ENCODE peak calls at places on chromosomes 5 and 9, in ten cellular contexts. One of them, this sample, is unnamed.

GRCh38 chr5:67201897-67202549 is 5.4 kb upstream of the CD180 start:
- DNase-seq in upper lobe of right lung: no peak
- DNase-seq in CD4-positive, alpha-beta T cell: no peak
- DNase-seq in lower leg skin: no peak
- DNase-seq in heart left ventricle: no peak
- DNase-seq in HFFc6: no peak
- DNase-seq in GM20000: no peak
- DNase-seq in BE2C: no peak
- DNase-seq in endodermal cell: no peak
- DNase-seq in A549: no peak
- DNase-seq in this sample: no peak

GRCh38 chr5:96079075-96079474 is 117.4 kb upstream of the ELL2 start:
- DNase-seq in upper lobe of right lung: no peak
- DNase-seq in CD4-positive, alpha-beta T cell: no peak
- DNase-seq in lower leg skin: no peak
- DNase-seq in heart left ventricle: no peak
- DNase-seq in HFFc6: peak; percentile 86
- DNase-seq in GM20000: no peak
- DNase-seq in BE2C: no peak
- DNase-seq in endodermal cell: no peak
- DNase-seq in A549: peak; percentile 58
- DNase-seq in this sample: no peak

GRCh38 chr9:120439147-120439546 is 140.8 kb downstream of the CDK5RAP2 start:
- DNase-seq in upper lobe of right lung: no peak
- DNase-seq in CD4-positive, alpha-beta T cell: no peak
- DNase-seq in lower leg skin: no peak
- DNase-seq in heart left ventricle: no peak
- DNase-seq in HFFc6: peak; percentile 6
- DNase-seq in GM20000: no peak
- DNase-seq in BE2C: peak; percentile 19
- DNase-seq in endodermal cell: peak; percentile 80
- DNase-seq in A549: peak; percentile 38
- DNase-seq in this sample: no peak

GRCh38 chr5:104643320-104643719 is 1080.7 kb upstream of the NUDT12 start:
- DNase-seq in upper lobe of right lung: no peak
- DNase-seq in CD4-positive, alpha-beta T cell: no peak
- DNase-seq in lower leg skin: no peak
- DNase-seq in heart left ventricle: no peak
- DNase-seq in HFFc6: no peak
- DNase-seq in GM20000: no peak
- DNase-seq in BE2C: no peak
- DNase-seq in endodermal cell: no peak
- DNase-seq in A549: no peak
- DNase-seq in this sample: no peak

GRCh38 chr5:179368016-179368805 is 22.9 kb upstream of the ADAMTS2 start:
- DNase-seq in upper lobe of right lung: peak; percentile 55
- DNase-seq in CD4-positive, alpha-beta T cell: no peak
- DNase-seq in lower leg skin: no peak
- DNase-seq in heart left ventricle: no peak
- DNase-seq in HFFc6: no peak
- DNase-seq in GM20000: no peak
- DNase-seq in BE2C: no peak
- DNase-seq in endodermal cell: no peak
- DNase-seq in A549: no peak
- DNase-seq in this sample: peak; percentile 39

GRCh38 chr9:136977223-136978072 is at the start of gene PTGDS:
- DNase-seq in upper lobe of right lung: no peak
- DNase-seq in CD4-positive, alpha-beta T cell: no peak
- DNase-seq in lower leg skin: no peak
- DNase-seq in heart left ventricle: peak; percentile 93
- DNase-seq in HFFc6: no peak
- DNase-seq in GM20000: no peak
- DNase-seq in BE2C: no peak
- DNase-seq in endodermal cell: no peak
- DNase-seq in A549: no peak
- DNase-seq in this sample: peak; percentile 87

GRCh38 chr5:178831049-178831448 is 28.7 kb upstream of the ZNF354B start:
- DNase-seq in upper lobe of right lung: no peak
- DNase-seq in CD4-positive, alpha-beta T cell: no peak
- DNase-seq in lower leg skin: no peak
- DNase-seq in heart left ventricle: no peak
- DNase-seq in HFFc6: no peak
- DNase-seq in GM20000: no peak
- DNase-seq in BE2C: peak; percentile 19
- DNase-seq in endodermal cell: peak; percentile 63
- DNase-seq in A549: no peak
- DNase-seq in this sample: no peak

GRCh38 chr5:135185461-135186075 is 151.5 kb upstream of the PITX1 start:
- DNase-seq in upper lobe of right lung: no peak
- DNase-seq in CD4-positive, alpha-beta T cell: no peak
- DNase-seq in lower leg skin: no peak
- DNase-seq in heart left ventricle: no peak
- DNase-seq in HFFc6: peak; percentile 61
- DNase-seq in GM20000: no peak
- DNase-seq in BE2C: no peak
- DNase-seq in endodermal cell: peak; percentile 40
- DNase-seq in A549: no peak
- DNase-seq in this sample: no peak

GRCh38 chr9:91273853-91274552 is 87.7 kb downstream of the AUH start:
- DNase-seq in upper lobe of right lung: no peak
- DNase-seq in CD4-positive, alpha-beta T cell: no peak
- DNase-seq in lower leg skin: no peak
- DNase-seq in heart left ventricle: no peak
- DNase-seq in HFFc6: peak; percentile 29
- DNase-seq in GM20000: peak; percentile 22
- DNase-seq in BE2C: no peak
- DNase-seq in endodermal cell: no peak
- DNase-seq in A549: no peak
- DNase-seq in this sample: no peak

GRCh38 chr9:120475341-120475740 is 104.6 kb downstream of the CDK5RAP2 start:
- DNase-seq in upper lobe of right lung: no peak
- DNase-seq in CD4-positive, alpha-beta T cell: no peak
- DNase-seq in lower leg skin: peak; percentile 50
- DNase-seq in heart left ventricle: peak; percentile 45
- DNase-seq in HFFc6: no peak
- DNase-seq in GM20000: no peak
- DNase-seq in BE2C: no peak
- DNase-seq in endodermal cell: no peak
- DNase-seq in A549: no peak
- DNase-seq in this sample: no peak

GRCh38 chr5:156888520-156888919 is 38.4 kb downstream of the PPP1R2B start:
- DNase-seq in upper lobe of right lung: no peak
- DNase-seq in CD4-positive, alpha-beta T cell: no peak
- DNase-seq in lower leg skin: no peak
- DNase-seq in heart left ventricle: no peak
- DNase-seq in HFFc6: no peak
- DNase-seq in GM20000: no peak
- DNase-seq in BE2C: no peak
- DNase-seq in endodermal cell: no peak
- DNase-seq in A549: no peak
- DNase-seq in this sample: no peak

GRCh38 chr5:98568336-98568735 is 205.1 kb upstream of the RGMB start:
- DNase-seq in upper lobe of right lung: no peak
- DNase-seq in CD4-positive, alpha-beta T cell: no peak
- DNase-seq in lower leg skin: no peak
- DNase-seq in heart left ventricle: no peak
- DNase-seq in HFFc6: peak; percentile 43
- DNase-seq in GM20000: no peak
- DNase-seq in BE2C: no peak
- DNase-seq in endodermal cell: no peak
- DNase-seq in A549: no peak
- DNase-seq in this sample: no peak
- TF ChIP-seq CTCF in upper lobe of right lung: no peak
- TF ChIP-seq CTCF in CD4-positive, alpha-beta T cell: no peak
- TF ChIP-seq CTCF in lower leg skin: no peak
- TF ChIP-seq CTCF in heart left ventricle: no peak
- TF ChIP-seq CTCF in HFFc6: no peak
- TF ChIP-seq CTCF in GM20000: no peak
- TF ChIP-seq CTCF in BE2C: no peak
- TF ChIP-seq CTCF in endodermal cell: no peak
- TF ChIP-seq CTCF in A549: no peak
- TF ChIP-seq CTCF in this sample: no peak

DNA sequence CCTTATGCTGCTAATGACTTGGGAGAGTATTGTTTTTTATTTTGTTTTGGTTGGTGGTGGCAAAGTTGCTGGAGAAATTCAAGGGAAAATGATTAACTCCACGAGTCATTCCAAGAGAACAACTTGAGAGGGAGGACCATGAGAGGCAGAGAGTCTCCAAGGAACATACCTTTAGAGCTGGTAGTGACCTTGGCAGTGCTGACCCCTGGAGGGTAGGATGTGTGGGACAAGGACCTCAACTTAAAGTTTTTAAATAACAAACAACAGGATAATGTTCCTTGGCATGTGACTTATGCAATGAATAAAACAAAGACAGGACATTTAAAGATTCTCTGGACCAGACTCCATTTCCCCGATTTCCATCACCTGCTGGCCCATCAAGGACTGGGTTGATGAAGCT is 139.7 kb downstream of the LRRC70 start:
- DNase-seq in upper lobe of right lung: no peak
- DNase-seq in CD4-positive, alpha-beta T cell: no peak
- DNase-seq in lower leg skin: no peak
- DNase-seq in heart left ventricle: no peak
- DNase-seq in HFFc6: no peak
- DNase-seq in GM20000: no peak
- DNase-seq in BE2C: no peak
- DNase-seq in endodermal cell: peak; percentile 73
- DNase-seq in A549: no peak
- DNase-seq in this sample: no peak
- TF ChIP-seq CTCF in upper lobe of right lung: no peak
- TF ChIP-seq CTCF in CD4-positive, alpha-beta T cell: no peak
- TF ChIP-seq CTCF in lower leg skin: no peak
- TF ChIP-seq CTCF in heart left ventricle: no peak
- TF ChIP-seq CTCF in HFFc6: no peak
- TF ChIP-seq CTCF in GM20000: no peak
- TF ChIP-seq CTCF in BE2C: no peak
- TF ChIP-seq CTCF in endodermal cell: peak; percentile 67
- TF ChIP-seq CTCF in A549: no peak
- TF ChIP-seq CTCF in this sample: no peak

DNA sequence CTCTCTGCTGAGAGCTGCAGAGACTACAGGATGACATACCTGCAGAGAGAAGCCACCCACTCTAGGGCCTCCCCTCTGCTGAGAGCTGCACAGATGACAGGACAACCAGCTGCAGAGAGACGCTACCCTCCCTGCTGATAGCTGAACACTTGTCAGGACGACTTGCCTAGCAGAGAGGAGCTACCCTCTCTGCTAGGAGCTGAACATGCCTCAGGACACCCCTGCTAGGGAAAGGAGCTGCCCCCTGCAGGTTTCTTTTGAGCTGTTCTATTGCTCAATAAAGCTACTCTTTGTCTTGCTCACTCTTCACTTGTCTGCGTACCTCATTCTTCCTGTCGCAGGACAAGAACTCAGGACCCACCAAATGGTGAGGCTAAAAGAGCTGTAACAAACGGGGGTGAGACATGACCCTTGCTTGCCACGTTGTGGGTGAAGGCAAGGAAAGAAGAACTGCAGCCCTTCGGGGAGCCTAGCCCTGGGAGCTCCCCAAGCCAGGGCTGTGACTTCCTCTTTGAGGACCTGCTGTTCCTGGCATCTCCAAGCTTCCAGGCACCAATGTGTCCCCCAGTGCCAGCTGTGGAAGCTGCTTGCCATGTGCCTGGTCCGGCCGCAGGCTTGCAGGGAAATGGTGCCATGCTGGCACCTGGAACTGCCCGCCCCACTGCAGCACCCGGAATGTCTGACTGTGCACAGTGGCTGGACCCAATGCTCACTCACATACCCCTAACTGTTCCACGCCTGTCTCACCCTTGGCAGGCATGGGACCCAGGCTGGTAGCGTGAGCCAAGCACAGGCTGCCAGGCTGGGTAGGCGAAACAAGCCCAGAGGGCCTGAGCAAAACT is 5.1 kb upstream of the TESK1 start:
- DNase-seq in upper lobe of right lung: no peak
- DNase-seq in CD4-positive, alpha-beta T cell: no peak
- DNase-seq in lower leg skin: no peak
- DNase-seq in heart left ventricle: no peak
- DNase-seq in HFFc6: no peak
- DNase-seq in GM20000: no peak
- DNase-seq in BE2C: no peak
- DNase-seq in endodermal cell: peak; percentile 62
- DNase-seq in A549: no peak
- DNase-seq in this sample: no peak
- TF ChIP-seq CTCF in upper lobe of right lung: no peak
- TF ChIP-seq CTCF in CD4-positive, alpha-beta T cell: no peak
- TF ChIP-seq CTCF in lower leg skin: no peak
- TF ChIP-seq CTCF in heart left ventricle: no peak
- TF ChIP-seq CTCF in HFFc6: peak; percentile 53
- TF ChIP-seq CTCF in GM20000: no peak
- TF ChIP-seq CTCF in BE2C: no peak
- TF ChIP-seq CTCF in endodermal cell: peak; percentile 44
- TF ChIP-seq CTCF in A549: no peak
- TF ChIP-seq CTCF in this sample: peak; percentile 6

DNA sequence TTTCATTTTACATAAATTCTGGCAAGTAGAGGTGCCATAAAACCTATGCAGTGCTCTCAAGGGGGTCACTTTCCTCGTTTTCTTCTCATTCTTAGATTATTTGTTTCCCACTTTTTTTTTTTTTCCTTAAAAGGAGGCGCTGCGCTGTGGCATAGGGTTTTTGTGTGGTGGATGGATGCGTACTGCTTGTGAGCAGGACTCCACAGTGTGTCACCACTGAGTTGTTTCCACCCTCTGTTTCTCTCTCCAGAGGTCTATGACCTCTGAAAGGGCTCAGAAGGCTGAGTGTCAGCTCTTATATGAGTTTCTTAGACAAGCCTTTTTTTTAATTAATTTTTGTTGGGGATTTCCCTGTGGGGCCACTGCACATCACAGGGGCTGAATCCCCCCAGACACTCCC is 13.6 kb upstream of the CLTB start:
- DNase-seq in upper lobe of right lung: no peak
- DNase-seq in CD4-positive, alpha-beta T cell: no peak
- DNase-seq in lower leg skin: no peak
- DNase-seq in heart left ventricle: no peak
- DNase-seq in HFFc6: no peak
- DNase-seq in GM20000: no peak
- DNase-seq in BE2C: no peak
- DNase-seq in endodermal cell: no peak
- DNase-seq in A549: no peak
- DNase-seq in this sample: no peak
- TF ChIP-seq CTCF in upper lobe of right lung: no peak
- TF ChIP-seq CTCF in CD4-positive, alpha-beta T cell: no peak
- TF ChIP-seq CTCF in lower leg skin: no peak
- TF ChIP-seq CTCF in heart left ventricle: no peak
- TF ChIP-seq CTCF in HFFc6: no peak
- TF ChIP-seq CTCF in GM20000: no peak
- TF ChIP-seq CTCF in BE2C: peak; percentile 22
- TF ChIP-seq CTCF in endodermal cell: peak; percentile 29
- TF ChIP-seq CTCF in A549: no peak
- TF ChIP-seq CTCF in this sample: no peak